ENCODE peak calls at places on chromosomes 7 and 10, in ten cellular contexts. One of them, this sample, is unnamed. For H3K36me3, the result is how much of the 10 kb centered on the place peaks cover.

GRCh38 chr7:45153238-45153637 is 4.4 kb upstream of the RAMP3 start:
- DNase-seq in lower lobe of right lung: no peak
- DNase-seq in heart right ventricle: no peak
- DNase-seq in esophagus squamous epithelium: no peak
- DNase-seq in thyroid gland: no peak
- DNase-seq in tibial artery: peak
- DNase-seq in Peyer's patch: no peak
- DNase-seq in hepatocyte: no peak
- DNase-seq in ascending aorta: no peak
- DNase-seq in esophagus muscularis mucosa: no peak
- DNase-seq in this sample: no peak

GRCh38 chr10:124415210-124415609 is 3.5 kb downstream of the OAT start:
- DNase-seq in thyroid gland: no peak
- DNase-seq in lower lobe of right lung: no peak
- DNase-seq in tibial artery: no peak
- DNase-seq in ascending aorta: no peak
- DNase-seq in hepatocyte: no peak
- DNase-seq in esophagus muscularis mucosa: no peak
- DNase-seq in esophagus squamous epithelium: no peak
- DNase-seq in Peyer's patch: no peak
- DNase-seq in heart right ventricle: no peak
- DNase-seq in this sample: no peak

GRCh38 chr7:32860096-32860495 is 31.5 kb downstream of the KBTBD2 start:
- DNase-seq in Peyer's patch: no peak
- DNase-seq in esophagus squamous epithelium: no peak
- DNase-seq in ascending aorta: no peak
- DNase-seq in lower lobe of right lung: no peak
- DNase-seq in heart right ventricle: no peak
- DNase-seq in esophagus muscularis mucosa: no peak
- DNase-seq in hepatocyte: no peak
- DNase-seq in tibial artery: no peak
- DNase-seq in thyroid gland: no peak
- DNase-seq in this sample: no peak

GRCh38 chr10:70462349-70462984 is 16.1 kb upstream of the PALD1 start:
- DNase-seq in hepatocyte: no peak
- DNase-seq in tibial artery: peak
- DNase-seq in lower lobe of right lung: peak
- DNase-seq in thyroid gland: peak
- DNase-seq in esophagus muscularis mucosa: no peak
- DNase-seq in esophagus squamous epithelium: no peak
- DNase-seq in ascending aorta: peak
- DNase-seq in Peyer's patch: peak
- DNase-seq in heart right ventricle: peak
- DNase-seq in this sample: no peak

GRCh38 chr10:5532618-5533097 is 7.9 kb downstream of the CALML3 start:
- DNase-seq in lower lobe of right lung: no peak
- DNase-seq in esophagus muscularis mucosa: no peak
- DNase-seq in heart right ventricle: no peak
- DNase-seq in thyroid gland: no peak
- DNase-seq in Peyer's patch: no peak
- DNase-seq in tibial artery: peak
- DNase-seq in ascending aorta: no peak
- DNase-seq in esophagus squamous epithelium: no peak
- DNase-seq in hepatocyte: no peak
- DNase-seq in this sample: no peak

GRCh38 chr7:108004220-108005142 is 1.5 kb upstream of the LAMB1 start:
- DNase-seq in Peyer's patch: no peak
- DNase-seq in tibial artery: no peak
- DNase-seq in heart right ventricle: peak
- DNase-seq in ascending aorta: no peak
- DNase-seq in esophagus squamous epithelium: no peak
- DNase-seq in esophagus muscularis mucosa: no peak
- DNase-seq in lower lobe of right lung: no peak
- DNase-seq in hepatocyte: peak
- DNase-seq in thyroid gland: no peak
- DNase-seq in this sample: no peak

GRCh38 chr7:27181795-27182275 is 3.2 kb downstream of the HOXA11 start:
- DNase-seq in hepatocyte: no peak
- DNase-seq in esophagus muscularis mucosa: no peak
- DNase-seq in Peyer's patch: no peak
- DNase-seq in lower lobe of right lung: no peak
- DNase-seq in tibial artery: peak
- DNase-seq in heart right ventricle: no peak
- DNase-seq in esophagus squamous epithelium: no peak
- DNase-seq in ascending aorta: peak
- DNase-seq in thyroid gland: no peak
- DNase-seq in this sample: no peak

GRCh38 chr7:31027161-31027965 is 24.7 kb upstream of the ADCYAP1R1 start:
- DNase-seq in esophagus muscularis mucosa: no peak
- DNase-seq in esophagus squamous epithelium: no peak
- DNase-seq in lower lobe of right lung: no peak
- DNase-seq in heart right ventricle: peak
- DNase-seq in Peyer's patch: no peak
- DNase-seq in tibial artery: no peak
- DNase-seq in ascending aorta: no peak
- DNase-seq in hepatocyte: peak
- DNase-seq in thyroid gland: no peak
- DNase-seq in this sample: no peak

GRCh38 chr7:94276046-94276445 is 118.6 kb upstream of the COL1A2 start:
- DNase-seq in esophagus squamous epithelium: no peak
- DNase-seq in thyroid gland: no peak
- DNase-seq in hepatocyte: no peak
- DNase-seq in tibial artery: no peak
- DNase-seq in Peyer's patch: no peak
- DNase-seq in esophagus muscularis mucosa: no peak
- DNase-seq in lower lobe of right lung: no peak
- DNase-seq in heart right ventricle: no peak
- DNase-seq in ascending aorta: no peak
- DNase-seq in this sample: no peak

GRCh38 chr7:94277236-94277635 is 117.5 kb upstream of the COL1A2 start:
- DNase-seq in tibial artery: no peak
- DNase-seq in ascending aorta: no peak
- DNase-seq in esophagus squamous epithelium: no peak
- DNase-seq in hepatocyte: no peak
- DNase-seq in lower lobe of right lung: no peak
- DNase-seq in Peyer's patch: no peak
- DNase-seq in esophagus muscularis mucosa: no peak
- DNase-seq in heart right ventricle: no peak
- DNase-seq in thyroid gland: no peak
- DNase-seq in this sample: no peak

GRCh38 chr7:94274828-94275227 is 119.9 kb upstream of the COL1A2 start:
- DNase-seq in heart right ventricle: no peak
- DNase-seq in Peyer's patch: no peak
- DNase-seq in ascending aorta: no peak
- DNase-seq in esophagus muscularis mucosa: no peak
- DNase-seq in tibial artery: no peak
- DNase-seq in thyroid gland: no peak
- DNase-seq in hepatocyte: no peak
- DNase-seq in lower lobe of right lung: no peak
- DNase-seq in esophagus squamous epithelium: no peak
- DNase-seq in this sample: no peak

GRCh38 chr7:94272821-94273583 is 121.7 kb upstream of the COL1A2 start:
- DNase-seq in lower lobe of right lung: no peak
- DNase-seq in hepatocyte: no peak
- DNase-seq in esophagus squamous epithelium: no peak
- DNase-seq in esophagus muscularis mucosa: no peak
- DNase-seq in Peyer's patch: no peak
- DNase-seq in heart right ventricle: no peak
- DNase-seq in ascending aorta: no peak
- DNase-seq in tibial artery: no peak
- DNase-seq in thyroid gland: no peak
- DNase-seq in this sample: no peak

DNA sequence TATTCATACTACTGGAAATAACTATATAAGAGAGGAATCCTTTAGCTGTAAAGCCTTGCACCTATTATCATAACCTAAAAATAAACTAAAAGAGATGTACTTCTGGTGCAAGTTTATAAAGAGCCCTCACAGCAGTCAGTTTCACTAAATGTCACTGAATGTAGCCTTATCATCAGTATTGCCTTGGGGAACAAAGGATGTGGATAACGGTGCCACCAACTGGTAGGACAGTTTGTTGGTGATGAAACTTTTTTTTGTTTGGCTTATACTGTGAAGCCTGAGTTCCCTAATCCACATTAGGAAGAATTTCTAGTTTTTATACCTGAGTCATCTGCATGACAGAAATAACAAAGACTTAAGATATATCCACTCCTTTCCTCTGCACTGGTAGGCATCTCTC is 117.9 kb upstream of the COL1A2 start:
- DNase-seq in thyroid gland: peak
- DNase-seq in heart right ventricle: no peak
- DNase-seq in Peyer's patch: no peak
- DNase-seq in ascending aorta: no peak
- DNase-seq in esophagus squamous epithelium: no peak
- DNase-seq in esophagus muscularis mucosa: no peak
- DNase-seq in tibial artery: no peak
- DNase-seq in lower lobe of right lung: no peak
- DNase-seq in hepatocyte: no peak
- DNase-seq in this sample: peak
- H3K27ac ChIP-seq in thyroid gland: no peak
- H3K27ac ChIP-seq in heart right ventricle: no peak
- H3K27ac ChIP-seq in Peyer's patch: no peak
- H3K27ac ChIP-seq in ascending aorta: no peak
- H3K27ac ChIP-seq in esophagus squamous epithelium: no peak
- H3K27ac ChIP-seq in esophagus muscularis mucosa: no peak
- H3K27ac ChIP-seq in tibial artery: no peak
- H3K27ac ChIP-seq in lower lobe of right lung: no peak
- H3K27ac ChIP-seq in hepatocyte: no peak
- H3K27ac ChIP-seq in this sample: no peak

GRCh38 chr7:129949292-129950133 is 3.2 kb downstream of the UBE2H start:
- DNase-seq in heart right ventricle: peak
- DNase-seq in lower lobe of right lung: no peak
- DNase-seq in hepatocyte: peak
- DNase-seq in esophagus muscularis mucosa: no peak
- DNase-seq in thyroid gland: peak
- DNase-seq in ascending aorta: no peak
- DNase-seq in Peyer's patch: peak
- DNase-seq in tibial artery: peak
- DNase-seq in esophagus squamous epithelium: no peak
- DNase-seq in this sample: peak

GRCh38 chr7:129948877-129949291 is 3.9 kb downstream of the UBE2H start:
- DNase-seq in lower lobe of right lung: peak
- DNase-seq in esophagus muscularis mucosa: peak
- DNase-seq in tibial artery: peak
- DNase-seq in ascending aorta: peak
- DNase-seq in thyroid gland: peak
- DNase-seq in heart right ventricle: peak
- DNase-seq in hepatocyte: peak
- DNase-seq in esophagus squamous epithelium: peak
- DNase-seq in Peyer's patch: peak
- DNase-seq in this sample: peak

GRCh38 chr7:129951076-129952011 is 1.4 kb downstream of the UBE2H start:
- DNase-seq in Peyer's patch: peak
- DNase-seq in lower lobe of right lung: no peak
- DNase-seq in esophagus squamous epithelium: no peak
- DNase-seq in ascending aorta: no peak
- DNase-seq in hepatocyte: peak
- DNase-seq in heart right ventricle: peak
- DNase-seq in tibial artery: peak
- DNase-seq in thyroid gland: peak
- DNase-seq in esophagus muscularis mucosa: no peak
- DNase-seq in this sample: peak

GRCh38 chr7:129952164-129952652 is 552 bp downstream of the UBE2H start:
- DNase-seq in Peyer's patch: peak
- DNase-seq in thyroid gland: peak
- DNase-seq in esophagus muscularis mucosa: no peak
- DNase-seq in lower lobe of right lung: peak
- DNase-seq in ascending aorta: peak
- DNase-seq in tibial artery: peak
- DNase-seq in esophagus squamous epithelium: no peak
- DNase-seq in hepatocyte: peak
- DNase-seq in heart right ventricle: peak
- DNase-seq in this sample: peak

GRCh38 chr7:129950191-129950940 is 2.4 kb downstream of the UBE2H start:
- DNase-seq in tibial artery: no peak
- DNase-seq in hepatocyte: no peak
- DNase-seq in lower lobe of right lung: no peak
- DNase-seq in esophagus muscularis mucosa: no peak
- DNase-seq in ascending aorta: no peak
- DNase-seq in esophagus squamous epithelium: no peak
- DNase-seq in Peyer's patch: no peak
- DNase-seq in heart right ventricle: peak
- DNase-seq in thyroid gland: peak
- DNase-seq in this sample: no peak
- H3K4me3 ChIP-seq in tibial artery: peak
- H3K4me3 ChIP-seq in hepatocyte: peak
- H3K4me3 ChIP-seq in lower lobe of right lung: peak
- H3K4me3 ChIP-seq in esophagus muscularis mucosa: peak
- H3K4me3 ChIP-seq in ascending aorta: peak
- H3K4me3 ChIP-seq in esophagus squamous epithelium: peak
- H3K4me3 ChIP-seq in Peyer's patch: peak
- H3K4me3 ChIP-seq in heart right ventricle: peak
- H3K4me3 ChIP-seq in thyroid gland: no peak
- H3K4me3 ChIP-seq in this sample: peak

GRCh38 chr7:131404226-131404911 is 76.7 kb downstream of the MKLN1 start:
- DNase-seq in thyroid gland: no peak
- DNase-seq in ascending aorta: no peak
- DNase-seq in esophagus muscularis mucosa: no peak
- DNase-seq in lower lobe of right lung: no peak
- DNase-seq in tibial artery: no peak
- DNase-seq in hepatocyte: no peak
- DNase-seq in heart right ventricle: no peak
- DNase-seq in esophagus squamous epithelium: no peak
- DNase-seq in Peyer's patch: no peak
- DNase-seq in this sample: no peak

GRCh38 chr7:131409129-131409766 is 81.6 kb downstream of the MKLN1 start:
- DNase-seq in esophagus muscularis mucosa: no peak
- DNase-seq in lower lobe of right lung: no peak
- DNase-seq in heart right ventricle: no peak
- DNase-seq in ascending aorta: no peak
- DNase-seq in tibial artery: no peak
- DNase-seq in esophagus squamous epithelium: no peak
- DNase-seq in thyroid gland: no peak
- DNase-seq in hepatocyte: no peak
- DNase-seq in Peyer's patch: no peak
- DNase-seq in this sample: no peak

GRCh38 chr7:131400833-131401593 is 73.3 kb downstream of the MKLN1 start:
- DNase-seq in thyroid gland: no peak
- DNase-seq in heart right ventricle: no peak
- DNase-seq in ascending aorta: no peak
- DNase-seq in hepatocyte: peak
- DNase-seq in Peyer's patch: no peak
- DNase-seq in tibial artery: no peak
- DNase-seq in lower lobe of right lung: no peak
- DNase-seq in esophagus squamous epithelium: no peak
- DNase-seq in esophagus muscularis mucosa: no peak
- DNase-seq in this sample: no peak

DNA sequence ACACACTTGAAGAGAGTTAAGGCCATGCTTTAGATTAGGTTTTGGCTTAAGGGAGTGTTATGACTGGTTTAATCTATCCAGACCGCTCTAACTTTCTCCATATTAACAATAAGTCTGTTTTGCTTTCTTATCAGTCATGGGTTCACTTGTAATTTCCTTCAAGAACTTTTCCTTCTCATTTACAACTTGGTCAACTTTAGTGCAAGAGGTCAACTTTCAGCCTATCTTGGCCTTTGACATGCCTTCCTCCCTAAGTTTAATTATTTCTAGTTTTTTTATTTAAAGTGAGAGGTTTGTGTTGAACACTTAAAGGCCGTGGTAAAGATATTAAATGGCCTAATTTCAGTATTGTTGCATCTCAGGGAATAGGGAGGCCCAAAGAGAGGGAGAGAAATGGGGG is 75.6 kb downstream of the MKLN1 start:
- DNase-seq in lower lobe of right lung: no peak
- DNase-seq in tibial artery: no peak
- DNase-seq in esophagus muscularis mucosa: no peak
- DNase-seq in heart right ventricle: no peak
- DNase-seq in Peyer's patch: no peak
- DNase-seq in ascending aorta: no peak
- DNase-seq in thyroid gland: no peak
- DNase-seq in hepatocyte: no peak
- DNase-seq in esophagus squamous epithelium: no peak
- DNase-seq in this sample: no peak
- H3K36me3 ChIP-seq in lower lobe of right lung: under half
- H3K36me3 ChIP-seq in tibial artery: under half
- H3K36me3 ChIP-seq in esophagus muscularis mucosa: under half
- H3K36me3 ChIP-seq in heart right ventricle: under half
- H3K36me3 ChIP-seq in Peyer's patch: under half
- H3K36me3 ChIP-seq in ascending aorta: under half
- H3K36me3 ChIP-seq in thyroid gland: under half
- H3K36me3 ChIP-seq in hepatocyte: under half
- H3K36me3 ChIP-seq in esophagus squamous epithelium: under half
- H3K36me3 ChIP-seq in this sample: under half

DNA sequence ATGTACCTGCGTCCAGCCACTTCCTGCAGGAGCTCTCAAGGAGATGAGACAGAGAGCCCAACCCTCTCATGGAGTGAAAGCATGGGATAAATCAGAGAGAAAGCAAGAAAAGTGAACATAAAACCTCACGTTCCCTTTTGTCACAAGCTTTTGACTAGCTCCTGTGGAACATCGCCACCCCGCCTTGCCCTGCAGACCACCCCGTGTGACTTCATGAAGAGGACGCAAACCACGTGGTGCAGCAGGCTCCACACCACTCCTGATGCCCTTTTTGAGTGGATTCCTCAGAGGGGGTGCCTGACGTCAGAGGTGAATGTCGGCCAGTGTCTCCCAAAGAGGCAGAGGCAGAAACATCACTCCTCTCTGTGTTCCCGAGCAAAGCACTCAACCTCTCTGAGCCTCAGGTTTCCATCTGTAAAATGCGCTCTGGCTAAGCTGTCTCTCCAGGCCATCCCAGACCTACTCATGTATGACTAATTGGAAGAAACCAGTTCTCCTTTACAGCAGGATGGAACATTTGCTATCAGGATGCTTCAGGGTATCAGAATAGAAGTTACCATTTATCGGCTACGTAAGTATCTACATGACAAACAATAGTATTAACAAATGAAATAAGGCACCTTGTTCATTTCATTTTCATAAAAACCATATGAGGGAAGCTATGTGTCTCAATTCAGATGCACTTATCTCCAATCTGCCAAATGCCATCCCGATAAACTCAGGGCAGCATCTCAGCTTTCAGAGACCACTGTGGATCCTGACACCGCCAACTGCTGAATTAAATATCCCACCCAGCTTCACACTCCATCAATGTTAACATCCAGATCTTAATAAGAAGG is 5.3 kb downstream of the ZNF488 start:
- DNase-seq in hepatocyte: no peak
- DNase-seq in esophagus squamous epithelium: no peak
- DNase-seq in ascending aorta: peak
- DNase-seq in thyroid gland: no peak
- DNase-seq in heart right ventricle: no peak
- DNase-seq in Peyer's patch: no peak
- DNase-seq in tibial artery: no peak
- DNase-seq in esophagus muscularis mucosa: no peak
- DNase-seq in lower lobe of right lung: no peak
- DNase-seq in this sample: no peak
- H3K27ac ChIP-seq in hepatocyte: no peak
- H3K27ac ChIP-seq in esophagus squamous epithelium: no peak
- H3K27ac ChIP-seq in ascending aorta: no peak
- H3K27ac ChIP-seq in thyroid gland: no peak
- H3K27ac ChIP-seq in heart right ventricle: no peak
- H3K27ac ChIP-seq in Peyer's patch: no peak
- H3K27ac ChIP-seq in tibial artery: no peak
- H3K27ac ChIP-seq in esophagus muscularis mucosa: no peak
- H3K27ac ChIP-seq in lower lobe of right lung: no peak
- H3K27ac ChIP-seq in this sample: no peak

This sample was measured in SJSA1.